ENCODE peak calls at places on chromosome 19, in ten cellular contexts. S, O, K, Q, E, V, H, P, D and L are unnamed samples.

GRCh38 chr19:3491396-3492119 is 8.3 kb upstream of the SMIM44 start:
- DNase-seq in S (no peak), O (no peak), K (no peak), Q (no peak), E (no peak), V (no peak), H (no peak), P (no peak), D (no peak), L (no peak)

GRCh38 chr19:44635581-44636438 is 7.9 kb upstream of the PVR start:
- DNase-seq in S (peak; percentile 66), O (no peak), K (peak; percentile 64), Q (no peak), E (peak; percentile 31), V (no peak), H (peak; percentile 59), P (no peak), D (no peak), L (peak; percentile 58)

GRCh38 chr19:40610396-40611064 is 9.4 kb downstream of the LTBP4 start:
- DNase-seq in S (no peak), O (no peak), K (no peak), Q (peak; percentile 82), E (no peak), V (peak; percentile 75), H (no peak), P (no peak), D (peak; percentile 88), L (no peak)

GRCh38 chr19:17953316-17953801 is 13.5 kb upstream of the KCNN1 start:
- DNase-seq in S (no peak), O (no peak), K (no peak), Q (no peak), E (no peak), V (no peak), H (no peak), P (no peak), D (no peak), L (no peak)

GRCh38 chr19:13154911-13155471 is 4.8 kb downstream of the IER2 start:
- DNase-seq in S (peak; percentile 65), O (no peak), K (peak; percentile 91), Q (peak; percentile 93), E (no peak), V (no peak), H (no peak), P (peak; percentile 92), D (peak; percentile 96), L (peak; percentile 59)

GRCh38 chr19:39390460-39390758 is 497 bp downstream of the PAF1 start:
- DNase-seq in S (no peak), O (no peak), K (peak; percentile 45), Q (no peak), E (no peak), V (no peak), H (no peak), P (peak; percentile 91), D (no peak), L (no peak)

GRCh38 chr19:58279925-58280316 is 1.2 kb downstream of the ZNF8 start:
- DNase-seq in S (no peak), O (peak; percentile 29), K (no peak), Q (no peak), E (no peak), V (no peak), H (no peak), P (no peak), D (no peak), L (no peak)

GRCh38 chr19:58262922-58263296 is 15.8 kb upstream of the ZNF8 start:
- DNase-seq in S (no peak), O (no peak), K (no peak), Q (no peak), E (no peak), V (no peak), H (no peak), P (no peak), D (no peak), L (no peak)

GRCh38 chr19:50870417-50871089 is 2.7 kb upstream of the KLK2 start:
- DNase-seq in S (no peak), O (no peak), K (no peak), Q (no peak), E (peak; percentile 3), V (no peak), H (no peak), P (no peak), D (no peak), L (no peak)

GRCh38 chr19:13530720-13531119 is 24.4 kb upstream of the CACNA1A start:
- DNase-seq in S (no peak), O (no peak), K (no peak), Q (no peak), E (no peak), V (no peak), H (no peak), P (no peak), D (no peak), L (no peak)

GRCh38 chr19:50325310-50326100 is 3.7 kb downstream of the KCNC3 start:
- DNase-seq in S (peak; percentile 20), O (no peak), K (peak; percentile 87), Q (peak; percentile 84), E (peak; percentile 52), V (peak; percentile 73), H (no peak), P (peak; percentile 90), D (peak; percentile 89), L (peak; percentile 5)

GRCh38 chr19:55544776-55545439 is 435 bp downstream of the SBK3 start:
- DNase-seq in S (no peak), O (no peak), K (peak; percentile 23), Q (no peak), E (no peak), V (no peak), H (no peak), P (no peak), D (no peak), L (no peak)

GRCh38 chr19:41341669-41342490 is 11.8 kb downstream of the TGFB1 start:
- DNase-seq in S (no peak), O (no peak), K (no peak), Q (peak; percentile 62), E (no peak), V (no peak), H (no peak), P (no peak), D (no peak), L (no peak)

GRCh38 chr19:45645631-45646344 is 6.6 kb upstream of the EML2 start:
- DNase-seq in S (peak; percentile 82), O (no peak), K (peak; percentile 75), Q (peak; percentile 83), E (peak; percentile 93), V (peak; percentile 84), H (peak; percentile 68), P (peak; percentile 93), D (peak; percentile 91), L (peak; percentile 89)
- H3K4me3 ChIP-seq in S (peak overlapping the region; percentile 65), O (peak overlapping the region; percentile 51), K (peak overlapping the region; percentile 63), Q (no peak overlapping the region), E (peak overlapping the region; percentile 57), V (peak overlapping the region; percentile 51), H (peak overlapping the region; percentile 43), P (peak overlapping the region; percentile 10), D (peak overlapping the region; percentile 25), L (peak overlapping the region; percentile 47)

GRCh38 chr19:1069009-1069779 is 2.2 kb downstream of the ARHGAP45 start:
- DNase-seq in S (no peak), O (no peak), K (no peak), Q (peak; percentile 81), E (no peak), V (peak; percentile 72), H (no peak), P (no peak), D (peak; percentile 88), L (no peak)

GRCh38 chr19:1070931-1071791 is 4.2 kb downstream of the ARHGAP45 start:
- DNase-seq in S (no peak), O (no peak), K (no peak), Q (no peak), E (no peak), V (no peak), H (no peak), P (no peak), D (peak; percentile 70), L (no peak)

GRCh38 chr19:1072371-1073015 is 5.5 kb downstream of the ARHGAP45 start:
- DNase-seq in S (no peak), O (no peak), K (no peak), Q (no peak), E (no peak), V (no peak), H (no peak), P (no peak), D (no peak), L (no peak)

GRCh38 chr19:1068111-1069001 is 1.4 kb downstream of the ARHGAP45 start:
- DNase-seq in S (no peak), O (no peak), K (no peak), Q (peak; percentile 77), E (no peak), V (peak; percentile 61), H (no peak), P (no peak), D (peak; percentile 89), L (no peak)

GRCh38 chr19:1070576-1070930 is 3.6 kb downstream of the ARHGAP45 start:
- DNase-seq in S (no peak), O (no peak), K (no peak), Q (no peak), E (no peak), V (no peak), H (no peak), P (no peak), D (no peak), L (no peak)
- TF ChIP-seq CTCF in S (peak; percentile 19), O (peak; percentile 15), K (no peak), Q (no peak), E (peak; percentile 24), V (no peak), H (no peak), P (peak; percentile 4), D (no peak), L (peak; percentile 30)

GRCh38 chr19:28794301-28794700 is 418.6 kb downstream of the UQCRFS1 start:
- DNase-seq in S (no peak), O (no peak), K (no peak), Q (no peak), E (no peak), V (no peak), H (no peak), P (no peak), D (no peak), L (no peak)

DNA sequence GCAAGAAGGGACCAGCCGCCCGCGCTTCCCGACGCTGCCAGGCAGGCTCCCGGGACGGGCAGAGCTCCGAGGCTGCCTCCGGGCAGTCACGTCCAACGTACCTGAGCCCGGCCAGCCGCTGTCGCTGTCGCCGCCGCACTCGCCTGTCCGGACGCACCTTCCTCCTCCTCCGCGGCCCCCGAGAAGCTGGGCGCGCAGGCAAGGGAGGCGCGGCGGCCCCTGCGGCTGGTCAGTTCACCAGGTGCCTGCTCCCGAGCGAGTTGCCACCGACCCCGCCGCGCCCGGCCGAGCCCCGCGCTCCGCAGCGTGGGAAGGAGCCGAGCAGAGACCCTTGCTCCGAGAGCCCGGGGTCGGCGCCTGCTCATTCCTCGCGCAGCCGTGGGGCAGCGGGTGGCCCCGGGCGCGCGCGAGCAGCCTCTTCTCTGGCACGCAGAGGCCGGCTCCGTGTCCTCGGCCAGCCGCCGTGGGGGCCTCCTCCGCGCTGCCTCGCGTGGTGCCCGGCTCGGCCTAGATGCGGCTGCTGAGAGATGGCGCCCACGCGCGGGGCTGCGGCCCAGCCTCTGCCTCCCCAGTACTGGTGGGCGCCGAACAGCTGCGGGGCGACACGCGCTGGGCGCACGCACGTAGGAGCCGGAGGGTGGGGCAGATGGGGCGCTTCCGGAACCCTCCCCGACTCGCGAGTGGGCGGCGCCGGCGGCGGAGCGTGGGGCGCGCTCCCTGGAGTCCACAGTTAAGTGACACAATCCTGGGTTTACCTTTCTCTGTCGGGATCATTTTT is 419.4 kb downstream of the UQCRFS1 start:
- DNase-seq in S (no peak), O (no peak), K (no peak), Q (no peak), E (no peak), V (no peak), H (no peak), P (peak; percentile 5), D (peak; percentile 69), L (no peak)
- H3K4me3 ChIP-seq in S (no peak overlapping the region), O (peak overlapping the region; percentile 55), K (no peak overlapping the region), Q (no peak overlapping the region), E (no peak overlapping the region), V (peak overlapping the region; percentile 57), H (no peak overlapping the region), P (no peak overlapping the region), D (no peak overlapping the region), L (no peak overlapping the region)

GRCh38 chr19:8459095-8459494 is 14.3 kb downstream of the HNRNPM start:
- DNase-seq in S (no peak), O (no peak), K (no peak), Q (no peak), E (no peak), V (no peak), H (no peak), P (no peak), D (no peak), L (no peak)
- TF ChIP-seq CTCF in S (no peak), O (no peak), K (no peak), Q (no peak), E (no peak), V (no peak), H (no peak), P (no peak), D (no peak), L (no peak)